ENCODE peak calls at places on chromosome 2, in eight cellular contexts. Y is iris pigment epithelial cell, E is frontal cortex, Z is NCI-H460, J is NCI-H2081 treated with DMSO at 0.1 percent for 48 hours, W is choroid plexus epithelial cell, A is NCI-H1092, D is colonic mucosa. V is an unnamed sample.

GRCh38 chr2:22536131-22536530 is 848.8 kb upstream of the KLHL29 start:
- DNase-seq in Y (peak), E (no peak), Z (no peak), J (no peak), W (no peak), A (no peak), D (no peak), V (no peak)

GRCh38 chr2:215929602-215930335 is 83.6 kb downstream of the MREG start:
- DNase-seq in Y (peak), E (no peak), Z (no peak), J (no peak), W (peak), A (no peak), D (no peak), V (no peak)

GRCh38 chr2:118221952-118222594 is 133.8 kb downstream of the INSIG2 start:
- DNase-seq in Y (peak), E (peak), Z (peak), J (peak), W (peak), A (peak), D (peak), V (peak)

GRCh38 chr2:2843969-2844548 is 513.0 kb upstream of the MYT1L start:
- DNase-seq in Y (no peak), E (no peak), Z (no peak), J (no peak), W (no peak), A (no peak), D (no peak), V (no peak)

GRCh38 chr2:237674731-237675276 is 47.4 kb downstream of the LRRFIP1 start:
- DNase-seq in Y (peak), E (peak), Z (no peak), J (no peak), W (peak), A (peak), D (peak), V (peak)

GRCh38 chr2:2881507-2881906 is 496.1 kb downstream of the EIPR1 start:
- DNase-seq in Y (no peak), E (no peak), Z (no peak), J (no peak), W (no peak), A (no peak), D (no peak), V (no peak)

GRCh38 chr2:121489944-121490585 is 40.6 kb upstream of the RNU4ATAC start:
- DNase-seq in Y (peak), E (no peak), Z (no peak), J (no peak), W (no peak), A (no peak), D (no peak), V (peak)

GRCh38 chr2:218962859-218963492 is 3.5 kb downstream of the CDK5R2 start:
- DNase-seq in Y (peak), E (no peak), Z (peak), J (peak), W (peak), A (peak), D (peak), V (peak)